ENCODE peak calls at places on chromosomes 6 and 20, in eight cellular contexts. R is HFFc6; T is ureter; C is stimulated activated CD4-positive, alpha-beta T cell treated with anti-CD3 and anti-CD28 coated beads, Interleukin-12 subunit alpha, Interleukin-12 subunit beta, amount 100 ng/mL, for 4 hours; N is activated naive CD8-positive, alpha-beta T cell treated with anti-CD3 and anti-CD28 coated beads, Interleukin-2, amount 50 U/mL, for 24 hours; Y is activated CD4-positive, alpha-beta T cell treated with anti-CD3 and anti-CD28 coated beads, Interleukin-2, amount 50 U/mL, for 1 hour; S is mesendoderm; Z is astrocyte of the spinal cord. J is an unnamed sample.

GRCh38 chr6:122049341-122049740 is 350.1 kb upstream of the HSF2 start:
- DNase-seq in R (no peak), T (no peak), C (no peak), N (no peak), Y (no peak), S (no peak), Z (peak; percentile 50), J (no peak)

GRCh38 chr20:44904377-44904776 is 5.5 kb upstream of the PABPC1L start:
- DNase-seq in R (no peak), T (no peak), C (no peak), N (no peak), Y (no peak), S (no peak), Z (no peak), J (no peak)

GRCh38 chr20:37360515-37361115 is 14.7 kb downstream of the SRC start:
- DNase-seq in R (no peak), T (no peak), C (no peak), N (no peak), Y (no peak), S (no peak), Z (no peak), J (peak; percentile 34)

GRCh38 chr20:297925-298754 is 770 bp downstream of the ZCCHC3 start:
- DNase-seq in R (peak; percentile 71), T (peak; percentile 80), C (peak; percentile 32), N (peak; percentile 54), Y (peak; percentile 30), S (peak; percentile 69), Z (peak; percentile 68), J (peak; percentile 70)

GRCh38 chr6:45187841-45188240 is 140.3 kb upstream of the RUNX2 start:
- DNase-seq in R (no peak), T (no peak), C (no peak), N (peak; percentile 22), Y (no peak), S (no peak), Z (peak; percentile 42), J (no peak)

GRCh38 chr6:167770291-167770955 is 56.3 kb upstream of the AFDN start:
- DNase-seq in R (no peak), T (no peak), C (no peak), N (no peak), Y (no peak), S (no peak), Z (no peak), J (peak; percentile 17)

GRCh38 chr6:131519670-131520436 is 53.2 kb upstream of the ARG1 start:
- DNase-seq in R (peak; percentile 52), T (no peak), C (peak; percentile 19), N (peak; percentile 42), Y (peak; percentile 31), S (peak; percentile 87), Z (peak; percentile 37), J (peak; percentile 68)

GRCh38 chr6:34246563-34247391 is 2.0 kb downstream of the SMIM29 start:
- DNase-seq in R (no peak), T (no peak), C (peak; percentile 58), N (peak; percentile 72), Y (peak; percentile 53), S (peak; percentile 88), Z (peak; percentile 23), J (peak; percentile 86)

GRCh38 chr6:17972074-17972966 is 15.1 kb downstream of the KIF13A start:
- DNase-seq in R (no peak), T (no peak), C (no peak), N (no peak), Y (no peak), S (peak; percentile 40), Z (no peak), J (peak; percentile 61)

GRCh38 chr6:35317483-35318199 is 20.0 kb downstream of the DEF6 start:
- DNase-seq in R (no peak), T (no peak), C (no peak), N (no peak), Y (no peak), S (no peak), Z (no peak), J (no peak)

GRCh38 chr6:157769776-157770430 is 53.1 kb upstream of the SNX9 start:
- DNase-seq in R (no peak), T (no peak), C (no peak), N (no peak), Y (no peak), S (no peak), Z (no peak), J (no peak)

GRCh38 chr6:1015819-1016218 is 296.1 kb upstream of the FOXQ1 start:
- DNase-seq in R (peak; percentile 17), T (no peak), C (no peak), N (no peak), Y (no peak), S (no peak), Z (no peak), J (no peak)

GRCh38 chr20:37349517-37350491 is 3.9 kb downstream of the SRC start:
- DNase-seq in R (no peak), T (peak; percentile 42), C (no peak), N (no peak), Y (no peak), S (no peak), Z (no peak), J (peak; percentile 52)

GRCh38 chr20:1185316-1185741 is 548 bp upstream of the TMEM74B start:
- DNase-seq in R (no peak), T (no peak), C (no peak), N (peak; percentile 14), Y (no peak), S (peak; percentile 47), Z (no peak), J (no peak)

GRCh38 chr6:55130806-55131324 is 43.5 kb upstream of the HCRTR2 start:
- DNase-seq in R (no peak), T (no peak), C (no peak), N (no peak), Y (no peak), S (no peak), Z (no peak), J (no peak)

GRCh38 chr20:4603724-4604123 is 118.0 kb upstream of the PRND start:
- DNase-seq in R (peak; percentile 82), T (no peak), C (no peak), N (no peak), Y (no peak), S (no peak), Z (no peak), J (no peak)

GRCh38 chr6:105136433-105137350 is 43.1 kb downstream of the POPDC3 start:
- DNase-seq in R (peak; percentile 31), T (peak; percentile 54), C (peak; percentile 16), N (peak; percentile 15), Y (no peak), S (peak; percentile 64), Z (peak; percentile 65), J (peak; percentile 73)

GRCh38 chr20:17992847-17993508 is 24.2 kb downstream of the MGME1 start:
- DNase-seq in R (no peak), T (no peak), C (no peak), N (no peak), Y (no peak), S (no peak), Z (no peak), J (no peak)

GRCh38 chr20:51497542-51498467 is 44.7 kb downstream of the NFATC2 start:
- DNase-seq in R (no peak), T (no peak), C (peak; percentile 46), N (peak; percentile 64), Y (peak; percentile 42), S (no peak), Z (no peak), J (no peak)

GRCh38 chr6:151544453-151544852 is 50.6 kb downstream of the CCDC170 start:
- DNase-seq in R (no peak), T (no peak), C (no peak), N (no peak), Y (no peak), S (no peak), Z (no peak), J (no peak)

GRCh38 chr20:20492521-20493334 is 124.8 kb downstream of the INSM1 start:
- DNase-seq in R (no peak), T (no peak), C (no peak), N (no peak), Y (no peak), S (peak; percentile 67), Z (no peak), J (peak; percentile 75)

GRCh38 chr6:167761794-167762258 is 64.9 kb upstream of the AFDN start:
- DNase-seq in R (no peak), T (no peak), C (no peak), N (no peak), Y (no peak), S (no peak), Z (no peak), J (no peak)

GRCh38 chr20:62066339-62066982 is 780 bp upstream of the TAF4 start:
- DNase-seq in R (no peak), T (peak; percentile 68), C (peak; percentile 50), N (peak; percentile 54), Y (peak; percentile 38), S (peak; percentile 87), Z (peak; percentile 44), J (peak; percentile 84)

GRCh38 chr6:161261325-161261724 is 12.5 kb downstream of the AGPAT4 start:
- DNase-seq in R (no peak), T (no peak), C (no peak), N (no peak), Y (no peak), S (no peak), Z (peak; percentile 48), J (no peak)

GRCh38 chr6:1062786-1063545 is 248.9 kb upstream of the FOXQ1 start:
- DNase-seq in R (peak; percentile 0), T (no peak), C (no peak), N (no peak), Y (no peak), S (peak; percentile 62), Z (no peak), J (no peak)

GRCh38 chr6:147201885-147202515 is 2.2 kb upstream of the STXBP5 start:
- DNase-seq in R (peak; percentile 64), T (no peak), C (no peak), N (peak; percentile 21), Y (no peak), S (peak; percentile 74), Z (peak; percentile 60), J (peak; percentile 65)

GRCh38 chr6:26331809-26332226 is 33.2 kb upstream of the BTN3A2 start:
- DNase-seq in R (no peak), T (no peak), C (no peak), N (peak; percentile 23), Y (peak; percentile 39), S (no peak), Z (no peak), J (no peak)

GRCh38 chr6:142942805-142943227 is 2.2 kb downstream of the HIVEP2 start:
- DNase-seq in R (peak; percentile 35), T (no peak), C (no peak), N (no peak), Y (no peak), S (no peak), Z (peak; percentile 62), J (no peak)

GRCh38 chr6:37731888-37732287 is 34.2 kb upstream of the MDGA1 start:
- DNase-seq in R (no peak), T (peak; percentile 52), C (peak; percentile 42), N (peak; percentile 46), Y (peak; percentile 32), S (no peak), Z (no peak), J (no peak)

GRCh38 chr20:31566332-31566657 is 38.8 kb upstream of the ID1 start:
- DNase-seq in R (no peak), T (no peak), C (no peak), N (no peak), Y (no peak), S (no peak), Z (no peak), J (peak; percentile 37)

GRCh38 chr6:95087394-95088097 is 489.8 kb upstream of the MANEA start:
- DNase-seq in R (peak; percentile 33), T (no peak), C (no peak), N (no peak), Y (no peak), S (no peak), Z (peak; percentile 95), J (no peak)